ENCODE peak calls at places on chromosome 16, in eight cellular contexts. M is neural progenitor cell, Y is tibial nerve, O is cardiac fibroblast, A is gastrocnemius medialis, I is upper lobe of right lung, F is left ventricle myocardium inferior, Z is mammary epithelial cell. B is an unnamed sample.

GRCh38 chr16:22318690-22319358 is 21.6 kb downstream of the POLR3E start:
- DNase-seq in Y (peak), Z (peak), I (peak), M (peak), F (no peak), A (peak), O (peak), B (no peak)

GRCh38 chr16:4200000-4200780 is 41.7 kb downstream of the SRL start:
- DNase-seq in F (peak), I (peak), O (peak), M (peak), Z (peak), A (peak), Y (peak), B (peak)

GRCh38 chr16:88737298-88738166 is 31.2 kb downstream of the CTU2 start:
- DNase-seq in A (peak), Z (peak), F (peak), I (peak), M (peak), O (peak), Y (peak), B (no peak)

GRCh38 chr16:48537909-48538745 is 71.9 kb downstream of the N4BP1 start:
- DNase-seq in M (no peak), F (peak), A (peak), O (no peak), Y (peak), Z (no peak), I (peak), B (no peak)

GRCh38 chr16:66427036-66427446 is at the start of gene BEAN1:
- DNase-seq in Y (no peak), F (peak), M (peak), A (no peak), O (no peak), Z (no peak), I (no peak), B (no peak)

GRCh38 chr16:72110662-72111615 is 17.3 kb downstream of the DHX38 start:
- DNase-seq in F (no peak), M (no peak), I (no peak), Z (no peak), O (no peak), A (no peak), Y (no peak), B (no peak)

GRCh38 chr16:2786061-2786825 is 1.1 kb downstream of the PRSS33 start:
- DNase-seq in F (no peak), O (no peak), M (no peak), Y (no peak), I (peak), A (no peak), Z (no peak), B (no peak)

GRCh38 chr16:58421529-58421928 is 29.3 kb downstream of the GINS3 start:
- DNase-seq in Z (peak), M (no peak), I (peak), A (peak), O (peak), Y (no peak), F (peak), B (no peak)

GRCh38 chr16:11585460-11586374 is 1.0 kb downstream of the LITAF start:
- DNase-seq in Z (peak), I (peak), F (peak), M (no peak), Y (no peak), A (peak), O (no peak), B (no peak)

GRCh38 chr16:19188406-19188805 is 20.4 kb downstream of the SYT17 start:
- DNase-seq in Z (no peak), M (no peak), Y (no peak), O (no peak), A (no peak), I (no peak), F (no peak), B (no peak)
- H3K4me3 ChIP-seq in Z (no peak), M (no peak), Y (no peak), O (no peak), A (no peak), I (no peak), F (no peak), B (no peak)

DNA sequence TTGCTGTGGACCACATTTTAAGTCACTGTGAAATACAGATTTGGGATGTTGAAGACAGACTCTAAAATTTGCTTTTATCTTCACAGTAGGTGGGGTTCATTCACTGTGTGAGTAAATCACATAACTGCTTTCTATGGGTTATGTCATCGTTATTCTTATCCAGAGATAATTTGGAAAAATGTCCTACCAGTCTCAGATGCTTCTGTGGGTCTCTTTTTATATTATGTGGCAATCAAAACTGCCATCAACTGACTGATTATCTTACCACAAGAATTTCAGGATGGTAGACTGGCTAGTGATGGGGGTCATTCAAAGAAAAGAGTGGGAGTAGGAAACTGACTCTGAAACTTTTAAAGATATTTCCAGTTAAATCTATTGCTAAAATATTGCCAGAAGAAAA is 3.1 kb downstream of the HSBP1 start:
- DNase-seq in F (no peak), A (no peak), Y (no peak), Z (no peak), O (no peak), I (no peak), M (no peak), B (no peak)
- TF ChIP-seq CTCF in F (no peak), A (no peak), Y (no peak), Z (no peak), O (no peak), I (no peak), M (no peak), B (no peak)

GRCh38 chr16:525520-526180 is 1.9 kb upstream of the CAPN15 start:
- DNase-seq in M (no peak), Z (peak), Y (no peak), F (no peak), I (no peak), A (no peak), O (peak), B (no peak)
- H3K4me3 ChIP-seq in M (peak), Z (peak), Y (no peak), F (peak), I (peak), A (peak), O (peak), B (peak)

DNA sequence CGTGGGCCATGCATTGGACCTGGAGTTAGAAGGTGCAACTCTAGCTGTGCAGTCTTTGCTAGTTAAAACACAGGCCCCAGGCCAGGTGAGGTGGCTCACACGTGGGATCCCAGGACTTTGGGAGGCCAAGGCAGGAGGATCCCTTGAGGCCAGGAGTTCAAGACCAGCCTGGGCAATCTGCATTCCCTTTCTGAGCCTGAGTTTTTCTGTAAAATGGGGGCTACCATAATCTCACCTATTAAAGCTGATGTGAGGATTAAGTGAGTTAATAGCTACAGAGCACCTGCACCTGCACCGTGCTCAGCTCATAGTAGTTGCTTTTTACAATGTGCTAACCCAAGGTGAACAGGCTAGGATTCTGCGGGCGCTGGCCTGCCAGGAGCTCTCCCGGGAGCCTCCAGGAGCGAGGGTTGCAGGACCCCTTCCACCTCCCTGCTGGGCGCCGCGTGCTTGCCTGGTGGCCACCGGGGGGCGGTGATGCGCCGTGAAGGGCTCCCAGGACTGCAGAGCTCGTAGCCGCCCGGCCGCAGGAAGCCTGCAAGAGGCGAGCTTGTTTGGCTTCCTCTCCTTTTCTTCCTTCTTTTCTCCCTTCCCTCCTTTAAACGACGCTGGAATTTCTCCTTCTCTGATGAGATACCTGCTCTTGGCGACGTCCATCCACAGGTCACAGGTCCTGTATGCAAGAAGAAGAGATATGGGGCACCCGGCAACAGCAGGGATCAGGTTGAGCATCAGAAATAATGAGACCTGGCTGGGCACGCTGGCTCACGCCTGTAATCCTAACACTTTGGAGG is 51.3 kb downstream of the ZFP90 start:
- DNase-seq in A (no peak), I (peak), Z (peak), Y (no peak), F (peak), O (peak), M (peak), B (peak)
- TF ChIP-seq CTCF in A (no peak), I (peak), Z (peak), Y (peak), F (peak), O (peak), M (peak), B (peak)

GRCh38 chr16:49757744-49758069 is 98.2 kb downstream of the ZNF423 start:
- DNase-seq in I (no peak), O (no peak), Y (no peak), M (peak), F (no peak), Z (no peak), A (no peak), B (no peak)

GRCh38 chr16:49755716-49756115 is 100.2 kb downstream of the ZNF423 start:
- DNase-seq in I (no peak), Z (no peak), F (no peak), Y (no peak), M (no peak), A (no peak), O (no peak), B (no peak)

GRCh38 chr16:49756971-49757743 is 98.8 kb downstream of the ZNF423 start:
- DNase-seq in I (no peak), A (no peak), O (peak), M (no peak), Y (no peak), F (no peak), Z (no peak), B (no peak)

GRCh38 chr16:49754495-49755290 is 101.2 kb downstream of the ZNF423 start:
- DNase-seq in Z (no peak), M (peak), F (peak), Y (peak), A (no peak), I (no peak), O (peak), B (no peak)

DNA sequence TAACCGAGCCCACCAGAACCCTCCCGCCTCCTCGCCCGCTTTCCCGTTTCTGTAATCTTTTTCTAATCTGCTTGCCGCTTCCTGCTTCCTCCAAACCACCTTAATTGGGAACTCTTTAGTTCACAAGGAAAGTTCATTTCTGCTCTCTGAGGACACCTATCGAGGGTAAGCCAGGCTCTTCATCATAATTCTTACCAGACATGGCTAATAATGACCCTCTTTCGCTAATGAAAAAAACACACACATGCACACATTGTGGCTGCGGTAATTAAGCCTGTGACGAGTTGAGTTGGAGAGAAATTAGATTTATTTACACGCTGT is 100.7 kb downstream of the ZNF423 start:
- DNase-seq in Y (peak), A (no peak), I (no peak), Z (no peak), F (no peak), O (peak), M (peak), B (peak)
- H3K4me3 ChIP-seq in Y (peak), A (peak), I (peak), Z (no peak), F (peak), O (peak), M (peak), B (no peak)

GRCh38 chr16:87234601-87235000 is 82.6 kb downstream of the C16orf95 start:
- DNase-seq in O (no peak), M (no peak), Y (no peak), Z (no peak), I (no peak), A (no peak), F (no peak), B (no peak)

GRCh38 chr16:87238371-87238715 is 78.8 kb downstream of the C16orf95 start:
- DNase-seq in Y (no peak), I (no peak), Z (no peak), M (no peak), A (no peak), F (no peak), O (no peak), B (no peak)

GRCh38 chr16:87236516-87237115 is 80.6 kb downstream of the C16orf95 start:
- DNase-seq in Y (no peak), Z (no peak), I (no peak), A (no peak), O (no peak), F (no peak), M (no peak), B (no peak)

GRCh38 chr16:87233928-87234327 is 83.3 kb downstream of the C16orf95 start:
- DNase-seq in A (no peak), M (peak), F (no peak), Y (no peak), Z (no peak), O (peak), I (no peak), B (no peak)

GRCh38 chr16:87235810-87236515 is 81.2 kb downstream of the C16orf95 start:
- DNase-seq in F (no peak), I (no peak), M (peak), O (no peak), A (no peak), Y (no peak), Z (no peak), B (no peak)
- TF ChIP-seq CTCF in F (no peak), I (no peak), M (peak), O (no peak), A (no peak), Y (no peak), Z (no peak), B (no peak)

GRCh38 chr16:27235055-27235937 is 32.0 kb downstream of the KDM8 start:
- DNase-seq in I (peak), Y (peak), F (peak), A (peak), M (peak), O (peak), Z (peak), B (peak)
- H3K4me3 ChIP-seq in I (no peak), Y (no peak), F (peak), A (no peak), M (no peak), O (no peak), Z (no peak), B (no peak)

B was measured in LNCaP clone FGC.